ENCODE peak calls at places on chromosomes 4 and X, in ten cellular contexts. N is stimulated activated CD8-positive, alpha-beta memory T cell treated with anti-CD3 and anti-CD28 coated beads, Interleukin-7, amount 100 ng/mL, for 24 hours; B is left ventricle myocardium inferior; X is fibroblast of lung; C is NCI-H1436; U is activated CD4-positive, alpha-beta T cell treated with anti-CD3 and anti-CD28 coated beads, Interleukin-2, amount 10 ng/mL, durations not matched to agents 24 days and 14 days; M is SW480; G is head of caudate nucleus; Z is effector CD4-positive, alpha-beta T cell; L is NCI-H748 treated with DMSO at 0.1 percent for 48 hours. D is an unnamed sample.

GRCh38 chrX:101550825-101551767 is 749 bp downstream of the ARMCX1 start:
- DNase-seq in Z (no peak), B (peak; percentile 54), U (no peak), M (no peak), N (no peak), C (peak; percentile 22), X (peak; percentile 36), L (peak; percentile 27), G (peak; percentile 69), D (peak; percentile 28)

GRCh38 chr4:186249785-186250739 is 15.9 kb upstream of the F11 start:
- DNase-seq in U (no peak), Z (no peak), C (no peak), X (peak; percentile 35), B (no peak), N (no peak), M (no peak), L (no peak), G (no peak), D (no peak)

GRCh38 chr4:150591284-150591874 is 9.4 kb downstream of the MAB21L2 start:
- DNase-seq in X (no peak), B (no peak), U (no peak), N (no peak), C (no peak), G (no peak), M (no peak), L (no peak), Z (no peak), D (no peak)

GRCh38 chr4:19748470-19748869 is 503.2 kb upstream of the SLIT2 start:
- DNase-seq in C (no peak), L (no peak), X (peak; percentile 76), Z (no peak), B (peak; percentile 17), U (no peak), G (no peak), M (no peak), N (no peak), D (peak; percentile 36)

GRCh38 chr4:23888421-23889319 is 1.2 kb downstream of the PPARGC1A start:
- DNase-seq in G (peak; percentile 32), C (no peak), L (no peak), B (no peak), U (no peak), X (peak; percentile 69), N (no peak), M (peak; percentile 35), Z (no peak), D (no peak)

GRCh38 chr4:99679204-99679603 is 21.6 kb upstream of the C4orf54 start:
- DNase-seq in X (no peak), U (no peak), G (no peak), C (no peak), Z (no peak), L (no peak), B (peak; percentile 43), M (no peak), N (no peak), D (no peak)

GRCh38 chr4:21949073-21949457 is 493 bp upstream of the KCNIP4 start:
- DNase-seq in M (no peak), G (no peak), N (no peak), C (no peak), B (no peak), U (no peak), Z (no peak), X (peak; percentile 9), L (peak; percentile 21), D (peak; percentile 28)

GRCh38 chr4:185920171-185920570 is 108.2 kb upstream of the SORBS2 start:
- DNase-seq in U (no peak), L (no peak), M (no peak), G (no peak), X (peak; percentile 65), C (no peak), Z (no peak), B (no peak), N (no peak), D (no peak)

GRCh38 chrX:134537179-134537945 is 77.4 kb downstream of the HPRT1 start:
- DNase-seq in M (peak; percentile 65), B (no peak), X (peak; percentile 71), U (no peak), C (no peak), L (no peak), G (no peak), N (no peak), Z (no peak), D (peak; percentile 75)

GRCh38 chr4:924107-925096 is 7.7 kb downstream of the GAK start:
- DNase-seq in X (peak; percentile 68), B (no peak), L (no peak), G (no peak), U (no peak), Z (no peak), C (peak; percentile 97), N (no peak), M (no peak), D (no peak)

GRCh38 chr4:18394656-18395055 is 373.1 kb upstream of the LCORL start:
- DNase-seq in C (no peak), M (no peak), X (no peak), U (no peak), B (no peak), L (no peak), N (no peak), Z (no peak), G (no peak), D (no peak)

GRCh38 chr4:4639370-4639769 is 97.5 kb upstream of the STX18 start:
- DNase-seq in B (no peak), G (no peak), L (no peak), N (no peak), U (no peak), C (no peak), M (no peak), X (no peak), Z (no peak), D (no peak)

GRCh38 chrX:13376857-13377441 is 57.1 kb upstream of the ATXN3L start:
- DNase-seq in X (peak; percentile 98), C (peak; percentile 23), M (peak; percentile 40), L (peak; percentile 14), N (no peak), B (no peak), G (no peak), Z (no peak), U (no peak), D (no peak)

GRCh38 chr4:66062044-66062443 is 391.8 kb upstream of the EPHA5 start:
- DNase-seq in Z (no peak), N (no peak), X (peak; percentile 43), B (no peak), U (no peak), M (no peak), L (no peak), G (no peak), C (no peak), D (no peak)

GRCh38 chr4:129167640-129168260 is 71.8 kb downstream of the C4orf33 start:
- DNase-seq in L (no peak), X (no peak), Z (no peak), M (no peak), B (no peak), C (no peak), N (no peak), U (no peak), G (no peak), D (no peak)

GRCh38 chrX:100685284-100685996 is 41.4 kb downstream of the SRPX2 start:
- DNase-seq in U (peak; percentile 87), G (peak; percentile 83), L (peak; percentile 61), C (peak; percentile 76), M (peak; percentile 69), X (peak; percentile 58), N (peak; percentile 15), B (no peak), Z (peak; percentile 48), D (no peak)